ENCODE peak calls at places on chromosomes 16 and 17, in four cellular contexts. U is neural progenitor cell, B is HCT116, G is GM23248. T is an unnamed sample.

GRCh38 chr16:86314402-86315025 is 195.8 kb upstream of the FOXF1 start:
- DNase-seq in B (no peak), U (no peak), G (no peak), T (no peak)

GRCh38 chr16:80147021-80147680 is 393.6 kb upstream of the DYNLRB2 start:
- DNase-seq in G (peak), B (no peak), U (no peak), T (no peak)

GRCh38 chr16:58043571-58044155 is 18.1 kb downstream of the MMP15 start:
- DNase-seq in B (no peak), G (no peak), U (no peak), T (no peak)

GRCh38 chr17:64262422-64263260 is at the start of gene TEX2:
- DNase-seq in G (peak), B (no peak), U (peak), T (peak)

GRCh38 chr17:7842950-7843535 is 9.0 kb downstream of the KDM6B start:
- DNase-seq in G (peak), B (no peak), U (peak), T (peak)

GRCh38 chr16:65154321-65154720 is 32.5 kb upstream of the CDH11 start:
- DNase-seq in G (peak), U (peak), B (no peak), T (no peak)

GRCh38 chr17:47720754-47721533 is 12.1 kb upstream of the TBX21 start:
- DNase-seq in U (peak), B (peak), G (peak), T (no peak)

GRCh38 chr16:86991679-86992078 is 325.5 kb downstream of the C16orf95 start:
- DNase-seq in G (peak), B (no peak), U (no peak), T (no peak)

GRCh38 chr17:18992454-18993130 is 12.0 kb downstream of the FAM83G start:
- DNase-seq in U (no peak), B (no peak), G (no peak), T (peak)

GRCh38 chr16:56547120-56547948 is 17.5 kb upstream of the MT4 start:
- DNase-seq in U (peak), B (no peak), G (peak), T (peak)

GRCh38 chr16:84791088-84791487 is 28.7 kb upstream of the CRISPLD2 start:
- DNase-seq in B (no peak), G (no peak), U (no peak), T (no peak)

GRCh38 chr17:80422276-80422675 is 7.3 kb downstream of the ENDOV start:
- DNase-seq in B (no peak), G (no peak), U (no peak), T (no peak)

GRCh38 chr17:64378890-64379354 is 11.7 kb downstream of the PECAM1 start:
- DNase-seq in U (no peak), G (no peak), B (no peak), T (no peak)

GRCh38 chr16:51759999-51760398 is 608.9 kb upstream of the SALL1 start:
- DNase-seq in B (no peak), G (no peak), U (no peak), T (no peak)

GRCh38 chr17:29250666-29251065 is 4.0 kb downstream of the CRYBA1 start:
- DNase-seq in U (no peak), G (peak), B (no peak), T (no peak)

GRCh38 chr17:79038545-79039135 is 14.7 kb downstream of the C1QTNF1 start:
- DNase-seq in G (peak), U (no peak), B (no peak), T (no peak)

GRCh38 chr17:74085434-74085833 is 118.0 kb upstream of the RPL38 start:
- DNase-seq in G (no peak), U (no peak), B (peak), T (peak)

GRCh38 chr16:70706948-70707465 is 21.2 kb upstream of the MTSS2 start:
- DNase-seq in G (peak), U (no peak), B (no peak), T (no peak)

GRCh38 chr17:77354721-77355455 is 214.1 kb downstream of the SEC14L1 start:
- DNase-seq in G (peak), U (no peak), B (no peak), T (no peak)

GRCh38 chr16:85902366-85903155 is 3.6 kb downstream of the IRF8 start:
- DNase-seq in G (no peak), B (no peak), U (peak), T (peak)

GRCh38 chr17:65550075-65550635 is 11.3 kb downstream of the AXIN2 start:
- DNase-seq in U (peak), B (no peak), G (no peak), T (no peak)

GRCh38 chr16:1770328-1771071 is 843 bp downstream of the NME3 start:
- DNase-seq in G (peak), B (peak), U (peak), T (peak)

GRCh38 chr16:3513892-3514600 is 13.2 kb downstream of the CLUAP1 start:
- DNase-seq in B (no peak), U (no peak), G (no peak), T (no peak)

DNA sequence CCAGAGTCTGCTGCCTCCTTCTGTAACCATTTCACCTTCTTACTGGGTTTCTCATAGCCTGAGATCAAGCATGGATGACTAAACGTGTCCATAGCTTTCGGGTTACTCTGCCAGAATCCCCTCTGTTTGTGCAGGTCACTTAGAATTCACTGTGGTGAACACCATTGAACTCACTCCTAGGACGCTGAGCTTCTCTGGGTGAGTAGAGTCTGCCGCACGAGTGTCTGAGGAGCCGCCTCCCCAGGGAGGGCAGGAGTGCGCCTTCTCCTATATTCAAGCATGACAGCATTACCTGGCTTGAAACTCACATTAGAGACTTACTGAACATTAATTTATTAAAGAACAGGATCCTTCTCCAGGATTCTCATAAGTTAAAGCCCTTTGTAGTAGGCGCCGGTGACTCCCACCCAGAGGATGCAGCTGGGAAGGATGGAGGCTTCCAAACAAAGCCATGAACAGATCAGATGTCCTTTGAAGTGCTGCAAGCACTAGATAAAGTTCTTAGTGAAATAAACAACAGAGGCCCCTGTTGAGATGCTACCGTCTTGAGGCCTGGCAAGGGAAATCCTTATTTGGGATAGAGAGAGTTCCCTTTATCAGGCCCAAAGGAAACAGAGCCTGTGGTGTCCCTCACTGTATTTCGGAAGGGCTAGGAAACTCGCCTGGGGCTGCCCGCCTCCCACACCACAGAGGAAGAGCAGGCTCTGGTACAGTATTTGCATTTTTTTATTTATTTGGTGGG is 144.5 kb upstream of the PLCG2 start:
- DNase-seq in U (peak), G (no peak), B (no peak), T (no peak)
- H3K27ac ChIP-seq in U (peak), G (no peak), B (no peak), T (no peak)

DNA sequence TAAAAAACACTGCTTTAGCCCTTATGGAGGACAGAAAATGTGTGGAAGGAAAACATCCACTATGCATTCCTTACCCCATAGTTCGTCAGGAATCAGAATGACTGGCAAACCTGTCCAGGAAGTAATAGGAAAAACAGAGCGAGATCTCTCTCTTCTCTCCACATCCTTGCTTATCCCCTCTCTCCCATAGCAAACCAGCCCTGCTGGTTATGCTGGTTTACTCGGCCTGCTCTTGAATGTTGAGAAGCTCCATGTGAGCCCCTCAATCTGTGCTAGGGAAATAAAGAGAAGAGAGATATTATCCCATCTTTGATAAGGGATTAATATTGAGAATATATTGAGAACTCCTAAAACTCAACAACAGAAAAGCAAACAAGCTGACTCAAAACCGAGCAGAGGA is 402.8 kb upstream of the RBFOX1 start:
- DNase-seq in B (no peak), G (no peak), U (no peak), T (no peak)
- H2AFZ ChIP-seq in B (no peak), G (no peak), U (no peak), T (no peak)

DNA sequence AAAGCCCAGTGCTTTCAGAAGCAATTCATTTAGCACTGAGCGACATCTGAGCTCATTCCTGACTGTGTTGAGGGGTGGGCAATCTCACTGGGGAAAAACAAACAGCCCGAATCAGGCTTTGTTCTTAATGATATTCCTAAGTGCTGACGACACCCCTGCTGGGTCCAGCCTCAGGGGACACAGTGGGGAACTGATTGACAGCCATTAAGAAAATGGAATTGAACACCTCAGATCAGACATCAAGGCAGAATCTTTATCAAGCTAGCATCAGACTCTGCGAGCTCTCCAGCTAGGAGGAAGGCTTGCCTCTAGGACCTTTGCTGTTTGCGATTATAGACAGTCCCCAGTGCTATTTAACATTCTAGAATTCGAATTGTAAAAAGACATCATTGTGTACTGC is 22.6 kb upstream of the LYRM9 start:
- DNase-seq in B (no peak), U (peak), G (no peak), T (no peak)
- TF ChIP-seq EZH2phosphoT487 in B (no peak), U (no peak), G (no peak), T (no peak)

DNA sequence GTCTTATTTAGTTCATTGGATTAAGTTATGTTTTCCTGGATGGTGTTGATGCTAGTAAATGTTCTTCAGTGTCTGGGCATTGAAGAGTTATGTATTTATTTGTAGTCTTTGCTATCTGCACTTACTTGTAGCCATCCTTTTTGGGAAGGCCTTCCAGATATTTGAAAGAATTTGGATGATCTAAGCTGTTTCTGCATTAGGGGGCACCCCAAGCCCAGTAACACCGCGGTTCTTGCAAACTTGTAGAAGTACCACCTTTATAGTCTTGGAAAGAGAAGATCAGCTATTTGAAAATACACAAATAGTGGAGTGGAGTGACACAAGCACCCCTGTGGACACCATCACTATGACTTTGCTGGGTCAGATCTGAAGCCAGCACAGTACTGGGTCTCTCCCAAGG is 175.9 kb upstream of the KIF2B start:
- DNase-seq in U (no peak), B (no peak), G (no peak), T (no peak)
- H3K27ac ChIP-seq in U (no peak), B (no peak), G (no peak), T (no peak)

GRCh38 chr16:83113811-83114210 is 487.0 kb downstream of the CDH13 start:
- DNase-seq in U (no peak), B (no peak), G (no peak), T (no peak)
- H2AFZ ChIP-seq in U (no peak), B (no peak), G (no peak), T (no peak)

GRCh38 chr16:11270602-11271162 is 1.6 kb upstream of the TNP2 start:
- DNase-seq in U (no peak), G (no peak), B (no peak), T (no peak)

GRCh38 chr16:11271610-11272009 is 1.8 kb downstream of the PRM3 start:
- DNase-seq in B (no peak), U (no peak), G (no peak), T (no peak)

GRCh38 chr16:11273721-11274324 is 394 bp upstream of the PRM3 start:
- DNase-seq in B (no peak), U (no peak), G (no peak), T (no peak)

GRCh38 chr16:11272921-11273720 is at the start of gene PRM3:
- DNase-seq in B (no peak), U (no peak), G (no peak), T (no peak)

GRCh38 chr16:11272484-11272883 is 945 bp downstream of the PRM3 start:
- DNase-seq in G (no peak), B (no peak), U (no peak), T (no peak)
- TF ChIP-seq EZH2phosphoT487 in G (no peak), B (no peak), U (no peak), T (no peak)

GRCh38 chr17:5695480-5695879 is 111.2 kb upstream of the NLRP1 start:
- DNase-seq in G (no peak), B (no peak), U (no peak), T (no peak)
- H3K27ac ChIP-seq in G (no peak), B (no peak), U (no peak), T (no peak)

T was measured in OCI-LY7.